ENCODE peak calls at places on chromosomes 4 and X, in nine cellular contexts. A is hepatocyte, O is OCI-LY7, U is A549, B is cardiac muscle cell, X is AG04450, Y is endodermal cell, R is osteoblast, M is Peyer's patch. I is an unnamed sample.

GRCh38 chrX:153521034-153521433 is 3.6 kb downstream of the ATP2B3 start:
- DNase-seq in Y (no peak), O (no peak), U (no peak), R (peak; percentile 94), A (no peak), X (no peak), M (no peak), B (no peak), I (no peak)

GRCh38 chrX:39821011-39821708 is 276.6 kb downstream of the BCOR start:
- DNase-seq in M (no peak), Y (peak; percentile 87), A (peak; percentile 73), O (no peak), U (no peak), R (peak; percentile 93), B (peak; percentile 44), X (no peak), I (no peak)

GRCh38 chrX:21528076-21528475 is 130.1 kb downstream of the KLHL34 start:
- DNase-seq in B (no peak), A (no peak), M (no peak), U (no peak), O (no peak), R (no peak), Y (no peak), X (no peak), I (no peak)

GRCh38 chr4:142358656-142359055 is 487.4 kb downstream of the INPP4B start:
- DNase-seq in A (no peak), Y (no peak), B (no peak), O (no peak), U (no peak), M (no peak), R (no peak), X (no peak), I (no peak)

GRCh38 chr4:123352240-123352945 is 44.2 kb upstream of the SPRY1 start:
- DNase-seq in A (no peak), O (peak; percentile 38), X (no peak), B (peak; percentile 63), U (no peak), R (no peak), M (no peak), Y (no peak), I (no peak)

GRCh38 chrX:68419934-68420333 is 13.4 kb downstream of the OPHN1 start:
- DNase-seq in O (no peak), M (no peak), A (no peak), X (no peak), U (no peak), B (no peak), R (no peak), Y (no peak), I (no peak)

GRCh38 chr4:53920116-53920515 is 144.3 kb downstream of the CHIC2 start:
- DNase-seq in X (no peak), Y (peak; percentile 72), B (no peak), O (no peak), U (no peak), A (no peak), R (no peak), M (no peak), I (no peak)

GRCh38 chrX:103398321-103398937 is 22.1 kb downstream of the BEX3 start:
- DNase-seq in M (no peak), B (peak; percentile 79), U (peak; percentile 64), X (no peak), R (peak; percentile 62), Y (no peak), A (peak; percentile 24), O (no peak), I (no peak)

GRCh38 chr4:22496165-22496813 is 19.6 kb downstream of the ADGRA3 start:
- DNase-seq in M (no peak), Y (no peak), A (no peak), U (no peak), O (no peak), B (no peak), R (no peak), X (no peak), I (no peak)

GRCh38 chr4:162837241-162837640 is 329.4 kb downstream of the NAF1 start:
- DNase-seq in A (no peak), X (no peak), U (no peak), M (no peak), B (no peak), R (no peak), O (no peak), Y (no peak), I (no peak)

GRCh38 chr4:182486895-182487294 is 243.7 kb downstream of the TENM3 start:
- DNase-seq in R (no peak), B (no peak), X (no peak), Y (no peak), A (no peak), M (no peak), U (no peak), O (no peak), I (no peak)

GRCh38 chr4:169064281-169064680 is 54.2 kb upstream of the CBR4 start:
- DNase-seq in B (no peak), Y (no peak), A (no peak), R (no peak), M (no peak), O (no peak), X (no peak), U (no peak), I (no peak)

GRCh38 chrX:44012484-44013096 is 39.4 kb upstream of the NDP start:
- DNase-seq in Y (no peak), X (no peak), B (peak; percentile 50), U (peak; percentile 77), O (no peak), R (peak; percentile 85), M (no peak), A (no peak), I (no peak)

DNA sequence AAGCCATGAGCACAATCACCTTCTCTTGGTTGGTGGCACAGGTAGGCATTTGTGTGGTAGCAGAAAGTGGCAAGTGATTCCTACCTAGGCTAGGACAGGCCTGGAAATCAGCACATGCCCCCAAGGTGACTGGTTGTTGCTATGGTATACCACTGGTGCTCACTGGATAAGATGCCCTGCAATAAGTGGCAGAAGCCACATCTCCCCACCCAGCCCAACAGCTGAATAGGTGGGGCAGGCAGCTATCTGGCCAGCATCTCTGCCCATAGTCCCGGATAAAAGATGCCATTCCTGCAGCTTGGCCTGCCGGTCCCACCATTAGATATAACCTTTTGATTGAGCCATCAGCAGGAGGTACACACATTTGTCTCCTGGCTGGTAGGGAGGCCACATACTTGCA is 21.1 kb downstream of the AMER1 start:
- DNase-seq in B (no peak), O (no peak), X (no peak), A (no peak), R (peak; percentile 18), Y (no peak), U (no peak), M (no peak), I (no peak)
- H3K9me3 ChIP-seq in B (no peaks in the 10 kb centered on the region), O (no peaks in the 10 kb centered on the region), X (no peaks in the 10 kb centered on the region), A (no peaks in the 10 kb centered on the region), R (no peaks in the 10 kb centered on the region), Y (no peaks in the 10 kb centered on the region), U (no peaks in the 10 kb centered on the region), M (no peaks in the 10 kb centered on the region), I (no peaks in the 10 kb centered on the region)

GRCh38 chr4:14023901-14024300 is 396.4 kb upstream of the BOD1L1 start:
- DNase-seq in R (no peak), X (no peak), A (no peak), M (no peak), Y (no peak), O (no peak), B (no peak), U (no peak), I (no peak)

GRCh38 chr4:14022428-14022827 is 394.9 kb upstream of the BOD1L1 start:
- DNase-seq in M (no peak), A (no peak), X (no peak), O (no peak), B (peak; percentile 25), U (peak; percentile 5), R (peak; percentile 34), Y (no peak), I (no peak)

GRCh38 chr4:14025093-14025492 is 397.6 kb upstream of the BOD1L1 start:
- DNase-seq in Y (no peak), U (no peak), M (no peak), A (no peak), B (peak; percentile 24), X (no peak), R (no peak), O (no peak), I (no peak)

GRCh38 chr4:14025891-14026290 is 398.4 kb upstream of the BOD1L1 start:
- DNase-seq in U (no peak), Y (no peak), O (no peak), B (no peak), R (no peak), X (no peak), A (no peak), M (no peak), I (no peak)

GRCh38 chr4:14023036-14023435 is 395.5 kb upstream of the BOD1L1 start:
- DNase-seq in X (no peak), B (no peak), O (no peak), Y (no peak), R (peak; percentile 75), U (peak; percentile 18), M (no peak), A (no peak), I (no peak)
- H3K9me3 ChIP-seq in X (no peaks in the 10 kb centered on the region), B (no peaks in the 10 kb centered on the region), O (no peaks in the 10 kb centered on the region), Y (no peaks in the 10 kb centered on the region), R (no peaks in the 10 kb centered on the region), U (peaks cover under 1% of the 10 kb centered on the region), M (no peaks in the 10 kb centered on the region), A (no peaks in the 10 kb centered on the region), I (no peaks in the 10 kb centered on the region)

DNA sequence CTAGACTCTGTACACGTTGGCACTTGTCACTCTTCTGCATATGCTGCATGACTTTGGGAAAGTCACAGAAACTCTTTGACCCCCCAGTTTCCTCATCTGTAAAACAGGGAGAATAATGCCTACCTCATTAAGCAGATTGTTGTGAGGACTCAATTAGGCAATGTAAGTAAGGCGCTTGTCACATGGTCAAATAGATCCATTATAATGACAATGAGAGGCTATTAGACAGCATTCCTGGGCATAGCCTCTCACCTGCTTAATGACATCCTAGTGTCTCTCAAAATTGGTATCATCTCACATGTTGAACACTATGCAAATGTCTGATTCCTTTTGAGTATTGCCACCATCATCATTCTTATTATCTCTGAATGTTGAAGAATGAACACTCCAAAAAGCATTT is 172.6 kb upstream of the JADE1 start:
- DNase-seq in X (no peak), B (no peak), A (no peak), M (no peak), U (no peak), R (no peak), Y (no peak), O (no peak), I (no peak)
- H3K9me3 ChIP-seq in X (no peaks in the 10 kb centered on the region), B (no peaks in the 10 kb centered on the region), A (no peaks in the 10 kb centered on the region), M (no peaks in the 10 kb centered on the region), U (no peaks in the 10 kb centered on the region), R (no peaks in the 10 kb centered on the region), Y (no peaks in the 10 kb centered on the region), O (no peaks in the 10 kb centered on the region), I (no peaks in the 10 kb centered on the region)

DNA sequence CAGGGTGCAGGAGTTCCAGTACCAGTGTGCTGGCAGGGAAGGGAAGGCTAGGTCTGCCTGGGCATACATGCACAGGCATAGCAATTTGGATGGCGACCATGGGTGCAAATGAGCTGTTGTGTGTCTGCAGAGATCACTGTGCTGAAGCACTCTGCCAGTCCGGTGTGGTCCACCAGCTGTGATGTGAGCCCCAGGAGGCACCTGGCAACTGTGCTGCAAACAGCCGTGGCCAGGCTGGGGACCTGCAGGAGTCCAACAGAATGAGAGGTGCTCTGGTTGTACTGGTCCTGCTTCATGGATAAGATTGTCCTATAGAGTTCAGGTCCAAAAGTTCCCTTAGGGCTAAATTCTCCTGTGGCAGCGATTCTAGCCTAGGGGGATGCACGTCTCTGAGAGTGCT is 6.1 kb downstream of the FAM47A start:
- DNase-seq in O (no peak), Y (no peak), B (no peak), A (no peak), U (no peak), M (no peak), R (no peak), X (no peak), I (no peak)
- H3K9me3 ChIP-seq in O (no peaks in the 10 kb centered on the region), Y (no peaks in the 10 kb centered on the region), B (no peaks in the 10 kb centered on the region), A (no peaks in the 10 kb centered on the region), U (no peaks in the 10 kb centered on the region), M (no peaks in the 10 kb centered on the region), R (no peaks in the 10 kb centered on the region), X (peaks cover 16% of the 10 kb centered on the region), I (no peaks in the 10 kb centered on the region)

I was measured in T-helper 17 cell.